ENCODE peak calls at places on chromosomes 16 and 17, in four cellular contexts. One of them, this sample, is unnamed.

GRCh38 chr16:3646348-3646920 is 8.1 kb upstream of the DNASE1 start:
- DNase-seq in AG09319: no peak
- DNase-seq in CD4-positive, alpha-beta T cell: no peak
- DNase-seq in omental fat pad: no peak
- DNase-seq in this sample: no peak

GRCh38 chr17:58136669-58137279 is 11.4 kb upstream of the OR4D1 start:
- DNase-seq in AG09319: no peak
- DNase-seq in omental fat pad: no peak
- DNase-seq in CD4-positive, alpha-beta T cell: no peak
- DNase-seq in this sample: no peak

GRCh38 chr16:69466547-69466946 is 42.1 kb downstream of the CYB5B start:
- DNase-seq in AG09319: no peak
- DNase-seq in omental fat pad: no peak
- DNase-seq in CD4-positive, alpha-beta T cell: no peak
- DNase-seq in this sample: no peak

GRCh38 chr16:27720731-27721547 is 171.0 kb downstream of the KATNIP start:
- DNase-seq in CD4-positive, alpha-beta T cell: no peak
- DNase-seq in omental fat pad: no peak
- DNase-seq in AG09319: no peak
- DNase-seq in this sample: no peak

GRCh38 chr17:73591278-73592078 is 52.8 kb downstream of the SDK2 start:
- DNase-seq in AG09319: no peak
- DNase-seq in omental fat pad: no peak
- DNase-seq in CD4-positive, alpha-beta T cell: peak; percentile 43
- DNase-seq in this sample: no peak

GRCh38 chr17:29972277-29972676 is 30.8 kb downstream of the EFCAB5 start:
- DNase-seq in AG09319: no peak
- DNase-seq in CD4-positive, alpha-beta T cell: no peak
- DNase-seq in omental fat pad: no peak
- DNase-seq in this sample: no peak

GRCh38 chr17:21394265-21394664 is 18.1 kb downstream of the KCNJ12 start:
- DNase-seq in AG09319: no peak
- DNase-seq in CD4-positive, alpha-beta T cell: no peak
- DNase-seq in omental fat pad: no peak
- DNase-seq in this sample: no peak

GRCh38 chr17:64779344-64780095 is 117.4 kb upstream of the SMURF2 start:
- DNase-seq in omental fat pad: no peak
- DNase-seq in CD4-positive, alpha-beta T cell: no peak
- DNase-seq in AG09319: no peak
- DNase-seq in this sample: no peak

GRCh38 chr17:17258998-17259397 is 22.0 kb upstream of the FLCN start:
- DNase-seq in AG09319: no peak
- DNase-seq in omental fat pad: no peak
- DNase-seq in CD4-positive, alpha-beta T cell: no peak
- DNase-seq in this sample: no peak

GRCh38 chr16:3822366-3823045 is 58.0 kb downstream of the CREBBP start:
- DNase-seq in omental fat pad: no peak
- DNase-seq in CD4-positive, alpha-beta T cell: no peak
- DNase-seq in AG09319: no peak
- DNase-seq in this sample: no peak

GRCh38 chr17:8713315-8713714 is 31.3 kb downstream of the CCDC42 start:
- DNase-seq in CD4-positive, alpha-beta T cell: no peak
- DNase-seq in omental fat pad: no peak
- DNase-seq in AG09319: no peak
- DNase-seq in this sample: no peak

GRCh38 chr17:50195196-50195865 is 6.1 kb downstream of the COL1A1 start:
- DNase-seq in AG09319: no peak
- DNase-seq in omental fat pad: no peak
- DNase-seq in CD4-positive, alpha-beta T cell: no peak
- DNase-seq in this sample: no peak

GRCh38 chr17:37774508-37774907 is 29.6 kb upstream of the HNF1B start:
- DNase-seq in AG09319: no peak
- DNase-seq in omental fat pad: no peak
- DNase-seq in CD4-positive, alpha-beta T cell: no peak
- DNase-seq in this sample: no peak

GRCh38 chr17:65547253-65547670 is 14.2 kb downstream of the AXIN2 start:
- DNase-seq in omental fat pad: no peak
- DNase-seq in CD4-positive, alpha-beta T cell: peak; percentile 28
- DNase-seq in AG09319: no peak
- DNase-seq in this sample: no peak

GRCh38 chr17:82858376-82859126 is 18.7 kb upstream of the ZNF750 start:
- DNase-seq in omental fat pad: no peak
- DNase-seq in CD4-positive, alpha-beta T cell: peak; percentile 42
- DNase-seq in AG09319: no peak
- DNase-seq in this sample: no peak

GRCh38 chr16:81995651-81996050 is 15.6 kb downstream of the SDR42E1 start:
- DNase-seq in omental fat pad: no peak
- DNase-seq in AG09319: no peak
- DNase-seq in CD4-positive, alpha-beta T cell: no peak
- DNase-seq in this sample: no peak

GRCh38 chr16:81997738-81998137 is 13.5 kb downstream of the SDR42E1 start:
- DNase-seq in omental fat pad: no peak
- DNase-seq in AG09319: peak; percentile 72
- DNase-seq in CD4-positive, alpha-beta T cell: no peak
- DNase-seq in this sample: no peak

GRCh38 chr16:81996664-81997529 is 14.4 kb downstream of the SDR42E1 start:
- DNase-seq in AG09319: no peak
- DNase-seq in CD4-positive, alpha-beta T cell: no peak
- DNase-seq in omental fat pad: no peak
- DNase-seq in this sample: no peak

GRCh38 chr16:81994485-81994884 is 16.8 kb downstream of the SDR42E1 start:
- DNase-seq in omental fat pad: no peak
- DNase-seq in AG09319: no peak
- DNase-seq in CD4-positive, alpha-beta T cell: no peak
- DNase-seq in this sample: no peak
- TF ChIP-seq CTCF in omental fat pad: no peak
- TF ChIP-seq CTCF in AG09319: no peak
- TF ChIP-seq CTCF in CD4-positive, alpha-beta T cell: no peak
- TF ChIP-seq CTCF in this sample: no peak

DNA sequence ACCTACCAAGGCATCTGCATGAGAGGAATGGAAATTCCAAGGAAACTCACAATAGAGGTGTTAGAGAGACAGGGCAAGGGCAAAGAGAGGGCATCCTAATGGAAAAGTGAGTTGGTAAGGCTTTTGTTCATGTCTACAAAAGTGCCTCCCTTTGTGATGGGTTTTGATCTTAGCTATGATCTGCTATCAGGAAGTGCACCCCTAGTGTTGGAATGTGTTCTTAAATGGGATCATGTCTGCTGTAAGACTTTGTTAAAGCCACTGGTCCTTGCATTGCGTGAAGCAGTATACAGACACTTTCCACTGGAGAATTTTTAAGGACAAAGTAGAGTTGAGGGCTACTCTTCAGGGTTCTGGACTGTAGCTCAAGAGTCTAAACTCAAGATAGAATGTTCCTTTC is 92.0 kb downstream of the MAP2K6 start:
- DNase-seq in AG09319: no peak
- DNase-seq in omental fat pad: no peak
- DNase-seq in CD4-positive, alpha-beta T cell: no peak
- DNase-seq in this sample: no peak
- TF ChIP-seq CTCF in AG09319: peak; percentile 16
- TF ChIP-seq CTCF in omental fat pad: no peak
- TF ChIP-seq CTCF in CD4-positive, alpha-beta T cell: peak; percentile 22
- TF ChIP-seq CTCF in this sample: no peak

GRCh38 chr17:81261582-81262336 is 22.6 kb downstream of the NDUFAF8 start:
- DNase-seq in AG09319: no peak
- DNase-seq in CD4-positive, alpha-beta T cell: no peak
- DNase-seq in omental fat pad: no peak
- DNase-seq in this sample: no peak

GRCh38 chr17:81264640-81265039 is 25.5 kb downstream of the NDUFAF8 start:
- DNase-seq in AG09319: no peak
- DNase-seq in omental fat pad: no peak
- DNase-seq in CD4-positive, alpha-beta T cell: no peak
- DNase-seq in this sample: no peak

GRCh38 chr17:81261096-81261495 is 22.0 kb downstream of the NDUFAF8 start:
- DNase-seq in AG09319: no peak
- DNase-seq in CD4-positive, alpha-beta T cell: no peak
- DNase-seq in omental fat pad: no peak
- DNase-seq in this sample: no peak

GRCh38 chr17:81265576-81265975 is 26.5 kb downstream of the NDUFAF8 start:
- DNase-seq in CD4-positive, alpha-beta T cell: no peak
- DNase-seq in omental fat pad: no peak
- DNase-seq in AG09319: no peak
- DNase-seq in this sample: no peak

GRCh38 chr17:81263371-81264181 is 24.5 kb downstream of the NDUFAF8 start:
- DNase-seq in CD4-positive, alpha-beta T cell: no peak
- DNase-seq in omental fat pad: no peak
- DNase-seq in AG09319: no peak
- DNase-seq in this sample: no peak
- TF ChIP-seq CTCF in CD4-positive, alpha-beta T cell: no peak
- TF ChIP-seq CTCF in omental fat pad: no peak
- TF ChIP-seq CTCF in AG09319: no peak
- TF ChIP-seq CTCF in this sample: no peak

GRCh38 chr16:84735846-84736586 is 36.2 kb downstream of the USP10 start:
- DNase-seq in omental fat pad: no peak
- DNase-seq in AG09319: no peak
- DNase-seq in CD4-positive, alpha-beta T cell: peak; percentile 49
- DNase-seq in this sample: no peak
- TF ChIP-seq CTCF in omental fat pad: no peak
- TF ChIP-seq CTCF in AG09319: no peak
- TF ChIP-seq CTCF in CD4-positive, alpha-beta T cell: peak; percentile 14
- TF ChIP-seq CTCF in this sample: no peak

GRCh38 chr17:48259710-48260291 is 152.2 kb downstream of the SNX11 start:
- DNase-seq in omental fat pad: no peak
- DNase-seq in CD4-positive, alpha-beta T cell: no peak
- DNase-seq in AG09319: no peak
- DNase-seq in this sample: no peak
- TF ChIP-seq CTCF in omental fat pad: no peak
- TF ChIP-seq CTCF in CD4-positive, alpha-beta T cell: peak; percentile 42
- TF ChIP-seq CTCF in AG09319: peak; percentile 33
- TF ChIP-seq CTCF in this sample: no peak

DNA sequence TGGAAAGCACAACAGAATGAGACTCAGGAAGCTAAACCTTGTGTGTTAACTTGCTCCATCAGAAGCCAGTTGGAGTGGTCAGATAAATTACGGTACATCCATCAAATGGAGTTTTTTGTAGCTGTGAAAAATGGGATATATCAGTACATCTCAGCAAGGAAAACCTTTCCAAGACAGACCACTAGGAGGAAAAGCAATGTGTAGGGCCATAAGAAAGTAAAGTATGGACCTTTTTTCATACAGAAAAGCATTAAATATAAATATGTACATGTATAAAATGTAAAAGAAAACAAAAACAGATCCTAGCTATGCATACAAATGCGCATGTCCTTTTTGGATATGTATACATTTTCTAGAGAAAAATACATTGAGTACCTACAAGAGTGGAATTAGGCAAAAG is 403.9 kb upstream of the CDH11 start:
- DNase-seq in CD4-positive, alpha-beta T cell: no peak
- DNase-seq in omental fat pad: no peak
- DNase-seq in AG09319: no peak
- DNase-seq in this sample: no peak
- TF ChIP-seq CTCF in CD4-positive, alpha-beta T cell: no peak
- TF ChIP-seq CTCF in omental fat pad: no peak
- TF ChIP-seq CTCF in AG09319: no peak
- TF ChIP-seq CTCF in this sample: no peak